ENCODE peak calls at places on chromosomes 2 and 18, in eight cellular contexts. Z is GM12891, M is IMR-90, V is A549, Y is H54, A is adrenal gland, R is uterus, G is lower leg skin. U is an unnamed sample.

GRCh38 chr2:100957971-100958653 is 44.0 kb upstream of the RPL31 start:
- DNase-seq in Z (no peak), M (peak), V (no peak), Y (peak), A (peak), R (peak), G (no peak), U (no peak)

GRCh38 chr2:38592951-38593350 is 9.8 kb downstream of the HNRNPLL start:
- DNase-seq in Z (no peak), M (peak), V (no peak), Y (no peak), A (no peak), R (no peak), G (no peak), U (no peak)

GRCh38 chr2:214410918-214411554 is at the start of gene VWC2L:
- DNase-seq in Z (no peak), M (peak), V (peak), Y (peak), A (peak), R (peak), G (no peak), U (peak)

GRCh38 chr18:76339246-76339620 is 155.8 kb downstream of the ZNF516 start:
- DNase-seq in Z (no peak), M (no peak), V (no peak), Y (no peak), A (no peak), R (no peak), G (no peak), U (no peak)

GRCh38 chr18:46226461-46226860 is 122.3 kb downstream of the HAUS1 start:
- DNase-seq in Z (no peak), M (peak), V (no peak), Y (no peak), A (no peak), R (no peak), G (no peak), U (no peak)

GRCh38 chr2:109208951-109209335 is 79.9 kb downstream of the SH3RF3 start:
- DNase-seq in Z (no peak), M (no peak), V (no peak), Y (no peak), A (peak), R (no peak), G (peak), U (no peak)

GRCh38 chr2:127080941-127081769 is 25.8 kb downstream of the BIN1 start:
- DNase-seq in Z (peak), M (no peak), V (no peak), Y (no peak), A (peak), R (peak), G (no peak), U (no peak)

GRCh38 chr18:22342625-22343024 is 75.1 kb downstream of the CTAGE1 start:
- DNase-seq in Z (no peak), M (peak), V (no peak), Y (peak), A (peak), R (peak), G (no peak), U (peak)

GRCh38 chr18:26471027-26471426 is 77.3 kb downstream of the KCTD1 start:
- DNase-seq in Z (no peak), M (peak), V (no peak), Y (no peak), A (no peak), R (no peak), G (no peak), U (no peak)

GRCh38 chr2:136118819-136119716 is 1.1 kb upstream of the CXCR4 start:
- DNase-seq in Z (no peak), M (no peak), V (no peak), Y (no peak), A (peak), R (peak), G (peak), U (peak)

GRCh38 chr2:16408331-16409005 is 257.2 kb downstream of the CYRIA start:
- DNase-seq in Z (no peak), M (no peak), V (no peak), Y (no peak), A (no peak), R (no peak), G (no peak), U (no peak)

GRCh38 chr2:54404270-54404669 is 51.9 kb upstream of the SPTBN1 start:
- DNase-seq in Z (no peak), M (peak), V (no peak), Y (no peak), A (no peak), R (no peak), G (no peak), U (no peak)

GRCh38 chr2:7034313-7034712 is 117.1 kb downstream of the RNF144A start:
- DNase-seq in Z (no peak), M (no peak), V (no peak), Y (no peak), A (no peak), R (no peak), G (no peak), U (no peak)

GRCh38 chr2:5696741-5697521 is 4.7 kb downstream of the SOX11 start:
- DNase-seq in Z (no peak), M (peak), V (no peak), Y (no peak), A (no peak), R (no peak), G (no peak), U (no peak)

GRCh38 chr2:138877421-138877820 is 97.2 kb upstream of the NXPH2 start:
- DNase-seq in Z (no peak), M (no peak), V (no peak), Y (no peak), A (no peak), R (no peak), G (no peak), U (no peak)

GRCh38 chr2:189521686-189522434 is 58.7 kb downstream of the SLC40A1 start:
- DNase-seq in Z (no peak), M (peak), V (no peak), Y (no peak), A (no peak), R (no peak), G (no peak), U (peak)

GRCh38 chr2:74577448-74577847 is 22.9 kb downstream of the DOK1 start:
- DNase-seq in Z (no peak), M (peak), V (no peak), Y (no peak), A (peak), R (no peak), G (no peak), U (no peak)

GRCh38 chr18:67302043-67302442 is 214.5 kb downstream of the DSEL start:
- DNase-seq in Z (no peak), M (peak), V (no peak), Y (no peak), A (no peak), R (no peak), G (no peak), U (no peak)

GRCh38 chr2:172985139-172985874 is 90.3 kb upstream of the MAP3K20 start:
- DNase-seq in Z (no peak), M (peak), V (peak), Y (peak), A (peak), R (no peak), G (no peak), U (no peak)

GRCh38 chr18:79677840-79678239 is 1.8 kb upstream of the CTDP1 start:
- DNase-seq in Z (no peak), M (no peak), V (no peak), Y (no peak), A (no peak), R (no peak), G (no peak), U (no peak)

GRCh38 chr18:79680891-79681339 is 1.3 kb downstream of the CTDP1 start:
- DNase-seq in Z (no peak), M (no peak), V (no peak), Y (no peak), A (no peak), R (no peak), G (peak), U (no peak)

GRCh38 chr18:79678665-79679551 is 695 bp upstream of the CTDP1 start:
- DNase-seq in Z (peak), M (peak), V (peak), Y (peak), A (peak), R (peak), G (peak), U (peak)

GRCh38 chr18:79680100-79680879 is 687 bp downstream of the CTDP1 start:
- DNase-seq in Z (no peak), M (peak), V (peak), Y (peak), A (peak), R (no peak), G (peak), U (peak)

GRCh38 chr18:79679552-79680099 is at the start of gene CTDP1:
- DNase-seq in Z (peak), M (peak), V (peak), Y (peak), A (peak), R (peak), G (peak), U (peak)
- TF ChIP-seq POLR2A in Z (peak), M (no peak), V (peak), Y (no peak), A (peak), R (no peak), G (no peak), U (peak)

DNA sequence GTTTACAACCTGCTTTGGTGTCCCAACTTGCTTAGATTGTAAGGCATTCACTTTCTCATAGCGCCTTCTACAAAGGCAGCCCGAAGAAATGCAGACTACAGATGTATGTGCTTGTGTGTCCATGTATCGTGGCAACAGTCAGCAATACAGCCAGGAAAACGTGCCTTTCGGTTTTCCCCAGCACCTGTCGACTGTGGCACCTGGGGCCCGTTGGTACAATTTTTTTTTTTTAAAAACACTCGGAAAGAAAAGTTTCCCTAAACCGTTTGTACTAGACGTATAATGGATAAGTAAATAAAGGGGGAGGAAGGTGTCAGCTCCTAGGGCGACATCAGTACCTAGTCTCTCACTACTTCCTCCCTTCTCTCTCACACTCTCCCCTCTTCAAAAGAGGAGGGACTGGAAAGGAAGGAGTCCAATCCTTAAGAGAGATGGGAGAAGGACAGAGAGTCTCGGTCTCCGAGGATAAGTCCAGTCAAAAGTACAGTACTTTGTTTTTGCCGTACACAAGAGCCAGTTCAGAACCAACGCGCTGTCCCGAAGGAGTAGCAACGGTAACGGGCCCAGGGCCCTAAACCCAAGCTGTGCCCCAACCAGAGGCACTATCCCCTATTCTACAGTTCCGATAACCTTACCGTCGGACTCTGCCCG is 788 bp downstream of the PPP4R3B start:
- DNase-seq in Z (peak), M (peak), V (peak), Y (no peak), A (peak), R (no peak), G (no peak), U (peak)
- TF ChIP-seq POLR2A in Z (peak), M (peak), V (no peak), Y (no peak), A (peak), R (no peak), G (no peak), U (no peak)

GRCh38 chr2:96157649-96158553 is 12.7 kb upstream of the DUSP2 start:
- DNase-seq in Z (peak), M (no peak), V (no peak), Y (no peak), A (no peak), R (no peak), G (no peak), U (peak)
- TF ChIP-seq POLR2A in Z (peak), M (no peak), V (no peak), Y (no peak), A (no peak), R (no peak), G (no peak), U (peak)

DNA sequence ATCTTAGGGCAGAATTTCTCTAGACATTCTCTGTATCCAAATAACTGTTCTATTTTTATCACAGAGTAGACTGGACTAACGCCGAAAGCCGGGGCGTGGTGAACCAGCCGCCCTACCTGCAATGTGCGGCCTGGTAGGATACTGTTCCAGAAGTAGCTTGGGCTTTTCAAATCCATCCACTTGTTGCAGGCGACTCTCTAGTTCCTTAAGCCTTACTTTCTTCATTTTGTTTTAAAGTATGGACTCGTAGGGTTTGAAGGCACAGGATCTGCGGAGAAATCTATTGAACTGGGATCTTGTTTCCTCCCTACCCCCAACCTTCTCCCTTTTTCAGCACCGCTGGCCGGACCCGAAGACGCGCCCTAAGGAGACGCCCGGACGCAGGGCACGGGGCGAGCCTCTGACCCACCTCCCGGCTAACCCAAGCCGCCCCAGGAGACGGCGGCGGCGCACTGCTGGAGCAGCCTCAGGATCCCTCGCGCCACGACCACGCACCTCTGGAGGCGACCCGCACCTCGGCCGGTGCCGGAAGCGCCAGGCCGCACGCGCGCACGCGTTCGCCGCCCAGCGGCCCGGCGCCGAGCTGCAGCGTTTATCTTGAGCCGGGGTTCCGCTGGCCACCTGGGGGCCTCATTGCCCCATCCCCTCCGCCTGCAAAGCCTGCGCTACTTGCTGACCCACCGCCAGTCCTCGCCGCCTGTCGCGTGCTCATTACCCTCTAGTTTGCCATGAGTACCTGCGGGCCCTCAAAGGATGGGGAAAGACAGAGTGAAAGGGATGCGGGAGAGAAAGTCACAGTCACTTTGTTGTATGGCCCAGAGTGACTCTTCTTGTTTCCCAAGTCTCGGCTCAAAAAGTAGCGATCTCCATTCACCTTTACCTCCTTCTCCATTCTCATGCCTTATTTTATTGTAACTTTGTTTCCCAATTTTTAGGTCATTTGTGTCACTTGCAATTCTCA is at the start of gene METTL5:
- DNase-seq in Z (peak), M (peak), V (peak), Y (peak), A (peak), R (peak), G (peak), U (peak)
- TF ChIP-seq POLR2A in Z (peak), M (no peak), V (peak), Y (peak), A (peak), R (no peak), G (no peak), U (peak)

GRCh38 chr18:12373032-12373770 is 3.8 kb downstream of the AFG3L2 start:
- DNase-seq in Z (no peak), M (no peak), V (no peak), Y (no peak), A (no peak), R (no peak), G (no peak), U (peak)
- TF ChIP-seq POLR2A in Z (no peak), M (no peak), V (no peak), Y (no peak), A (no peak), R (no peak), G (no peak), U (peak)

U was measured in erythroblast.